ENCODE peak calls at places on chromosomes 5 and 9, in four cellular contexts. E is fibroblast of lung, Q is HAP-1, G is uterus. N is an unnamed sample. For H3K4me1 and H3K27me3, the result is how much of the 10 kb centered on the place peaks cover.

GRCh38 chr5:139700711-139701693 is 52.9 kb downstream of the CXXC5 start:
- DNase-seq in E (no peak), Q (peak), G (no peak), N (no peak)

GRCh38 chr5:74517700-74518099 is 122.8 kb downstream of the ENC1 start:
- DNase-seq in E (peak), Q (no peak), G (no peak), N (no peak)

GRCh38 chr5:2399804-2400203 is 351.7 kb downstream of the IRX2 start:
- DNase-seq in E (no peak), Q (no peak), G (no peak), N (no peak)

GRCh38 chr5:177312649-177313181 is 1.0 kb upstream of the MXD3 start:
- DNase-seq in E (peak), Q (peak), G (no peak), N (peak)

GRCh38 chr5:154101184-154101583 is 62.4 kb downstream of the MFAP3 start:
- DNase-seq in E (no peak), Q (no peak), G (no peak), N (no peak)

GRCh38 chr5:109825450-109825849 is 135.7 kb downstream of the MAN2A1 start:
- DNase-seq in E (no peak), Q (no peak), G (no peak), N (no peak)

GRCh38 chr5:15513379-15513778 is 13.4 kb downstream of the FBXL7 start:
- DNase-seq in E (no peak), Q (no peak), G (no peak), N (no peak)

GRCh38 chr5:77302653-77303052 is 92.2 kb downstream of the PDE8B start:
- DNase-seq in E (no peak), Q (no peak), G (no peak), N (no peak)

GRCh38 chr9:90874194-90874593 is 72.6 kb downstream of the SYK start:
- DNase-seq in E (no peak), Q (no peak), G (no peak), N (no peak)

GRCh38 chr5:148416921-148417320 is 33.2 kb downstream of the FBXO38 start:
- DNase-seq in E (no peak), Q (no peak), G (no peak), N (peak)

DNA sequence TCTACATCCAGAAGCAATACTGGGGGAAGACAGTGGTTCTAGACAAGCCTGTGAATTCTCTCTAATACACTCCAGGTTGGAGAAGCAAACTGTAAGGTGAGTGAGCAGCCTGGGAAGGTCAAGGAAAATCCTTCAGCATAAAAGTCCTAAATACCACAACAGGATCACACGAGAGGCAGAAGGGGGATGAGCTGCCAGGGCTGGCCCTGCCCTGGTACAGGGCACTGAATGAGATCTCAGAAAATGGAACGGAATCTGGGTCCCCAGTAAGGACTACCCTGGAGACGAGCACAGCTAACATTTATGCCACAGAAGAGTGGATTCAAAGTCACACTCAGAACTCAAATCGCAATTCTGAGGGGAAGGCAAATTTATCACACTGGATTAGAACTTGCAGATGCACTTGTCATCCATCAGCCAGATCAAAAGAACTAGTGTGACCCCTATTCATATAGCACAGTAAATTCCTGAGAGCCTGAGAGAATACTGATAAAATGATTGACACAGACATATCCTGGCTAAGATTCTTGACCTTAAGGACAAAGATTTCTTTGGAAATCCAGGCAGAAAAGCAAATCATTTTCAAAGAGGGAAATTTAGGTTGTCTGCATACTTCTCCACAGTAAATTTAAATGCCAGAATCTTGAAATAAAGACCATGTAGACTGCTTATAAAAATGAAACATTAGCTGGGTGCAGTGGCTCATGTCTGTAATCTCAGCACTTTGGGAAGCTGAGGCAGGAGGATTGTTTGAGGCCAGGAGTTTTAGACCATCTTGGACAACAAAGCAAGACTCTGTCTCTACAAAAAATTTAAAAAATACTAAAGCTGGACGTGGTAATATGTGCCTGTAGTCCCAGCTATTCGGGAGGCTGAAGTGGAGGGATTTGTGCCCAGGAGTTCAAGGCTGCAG is 25.6 kb downstream of the FYB1 start:
- DNase-seq in E (no peak), Q (no peak), G (no peak), N (no peak)
- H3K4me1 ChIP-seq in E (under half), Q (under half), G (under half), N (under half)

GRCh38 chr9:77021289-77021927 is 2.0 kb downstream of the FOXB2 start:
- DNase-seq in E (peak), Q (no peak), G (no peak), N (no peak)

GRCh38 chr9:77021928-77022782 is 2.7 kb downstream of the FOXB2 start:
- DNase-seq in E (no peak), Q (no peak), G (no peak), N (no peak)

GRCh38 chr9:77025146-77025545 is 5.7 kb downstream of the FOXB2 start:
- DNase-seq in E (no peak), Q (no peak), G (no peak), N (no peak)

GRCh38 chr9:77023726-77024125 is 4.3 kb downstream of the FOXB2 start:
- DNase-seq in E (no peak), Q (no peak), G (no peak), N (no peak)

GRCh38 chr9:77022783-77023440 is 3.5 kb downstream of the FOXB2 start:
- DNase-seq in E (no peak), Q (no peak), G (no peak), N (no peak)
- H3K27me3 ChIP-seq in E (half or more), Q (half or more), G (under half), N (half or more)

GRCh38 chr5:172875372-172876279 is 41.6 kb downstream of the ERGIC1 start:
- DNase-seq in E (no peak), Q (no peak), G (no peak), N (no peak)
- H3K4me1 ChIP-seq in E (under half), Q (under half), G (under half), N (under half)

DNA sequence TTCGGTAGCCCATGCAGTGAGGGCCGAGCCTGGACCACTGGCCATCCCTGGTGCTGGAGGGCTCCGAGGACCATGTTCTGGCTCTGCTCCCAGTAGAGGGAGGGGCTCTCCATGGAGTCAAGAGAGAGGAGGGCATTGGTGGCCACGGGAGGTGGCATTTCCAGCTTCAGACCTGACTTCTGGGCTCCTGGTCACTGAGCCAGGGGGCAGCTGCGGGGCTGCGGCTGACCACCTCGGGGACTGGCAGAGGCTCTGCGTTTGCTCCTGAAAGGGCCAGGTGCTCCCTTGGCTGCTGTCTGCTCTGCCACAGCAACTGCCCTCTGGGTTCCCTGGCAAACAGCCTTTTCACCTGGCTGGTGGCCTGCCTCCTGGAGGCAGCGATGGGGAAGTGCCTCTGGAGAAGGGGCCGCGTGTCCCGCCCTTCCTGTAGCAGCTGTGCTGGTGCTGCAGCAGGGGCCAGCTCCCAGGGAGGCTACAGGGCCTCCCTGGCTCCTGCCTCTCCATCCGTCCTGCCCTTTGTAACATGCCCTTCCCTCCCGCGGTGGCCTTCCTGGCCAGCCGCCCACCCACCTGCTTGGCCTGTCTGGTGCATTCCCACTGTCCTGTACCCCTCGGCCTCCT is 144.6 kb downstream of the CACNA1B start:
- DNase-seq in E (no peak), Q (peak), G (no peak), N (no peak)
- H3K27me3 ChIP-seq in E (under half), Q (under half), G (under half), N (under half)

GRCh38 chr9:134726722-134727034 is 85.1 kb downstream of the COL5A1 start:
- DNase-seq in E (no peak), Q (no peak), G (no peak), N (no peak)
- H3K4me1 ChIP-seq in E (under half), Q (under half), G (under half), N (under half)

N was measured in BE2C.